ENCODE peak calls at places on chromosomes 3 and 15, in eight cellular contexts. One of them, this sample, is unnamed.

GRCh38 chr3:183555541-183556081 is at the start of gene KLHL6:
- DNase-seq in naive thymus-derived CD8-positive, alpha-beta T cell: peak
- DNase-seq in pancreas: no peak
- DNase-seq in activated CD8-positive, alpha-beta memory T cell treated with anti-CD3 and anti-CD28 coated beads, Interleukin-2, amount 50 U/mL, for 48 hours: peak
- DNase-seq in effector CD4-positive, alpha-beta T cell: peak
- DNase-seq in CD4-positive, alpha-beta memory T cell: peak
- DNase-seq in SK-MEL-5: no peak
- DNase-seq in CD4-positive, CD25-positive, alpha-beta regulatory T cell: peak
- DNase-seq in this sample: peak

GRCh38 chr15:44101944-44102343 is 93.1 kb downstream of the FRMD5 start:
- DNase-seq in naive thymus-derived CD8-positive, alpha-beta T cell: no peak
- DNase-seq in pancreas: no peak
- DNase-seq in activated CD8-positive, alpha-beta memory T cell treated with anti-CD3 and anti-CD28 coated beads, Interleukin-2, amount 50 U/mL, for 48 hours: no peak
- DNase-seq in effector CD4-positive, alpha-beta T cell: no peak
- DNase-seq in CD4-positive, alpha-beta memory T cell: no peak
- DNase-seq in SK-MEL-5: peak
- DNase-seq in CD4-positive, CD25-positive, alpha-beta regulatory T cell: no peak
- DNase-seq in this sample: no peak

GRCh38 chr3:123053107-123053506 is 13.7 kb upstream of the PDIA5 start:
- DNase-seq in naive thymus-derived CD8-positive, alpha-beta T cell: no peak
- DNase-seq in pancreas: peak
- DNase-seq in activated CD8-positive, alpha-beta memory T cell treated with anti-CD3 and anti-CD28 coated beads, Interleukin-2, amount 50 U/mL, for 48 hours: no peak
- DNase-seq in effector CD4-positive, alpha-beta T cell: no peak
- DNase-seq in CD4-positive, alpha-beta memory T cell: no peak
- DNase-seq in SK-MEL-5: no peak
- DNase-seq in CD4-positive, CD25-positive, alpha-beta regulatory T cell: no peak
- DNase-seq in this sample: no peak

GRCh38 chr3:4848176-4848575 is 131.1 kb upstream of the BHLHE40 start:
- DNase-seq in naive thymus-derived CD8-positive, alpha-beta T cell: no peak
- DNase-seq in pancreas: no peak
- DNase-seq in activated CD8-positive, alpha-beta memory T cell treated with anti-CD3 and anti-CD28 coated beads, Interleukin-2, amount 50 U/mL, for 48 hours: no peak
- DNase-seq in effector CD4-positive, alpha-beta T cell: no peak
- DNase-seq in CD4-positive, alpha-beta memory T cell: no peak
- DNase-seq in SK-MEL-5: no peak
- DNase-seq in CD4-positive, CD25-positive, alpha-beta regulatory T cell: no peak
- DNase-seq in this sample: no peak

GRCh38 chr3:106731230-106731629 is 646.0 kb upstream of the CCDC54 start:
- DNase-seq in naive thymus-derived CD8-positive, alpha-beta T cell: no peak
- DNase-seq in pancreas: no peak
- DNase-seq in activated CD8-positive, alpha-beta memory T cell treated with anti-CD3 and anti-CD28 coated beads, Interleukin-2, amount 50 U/mL, for 48 hours: no peak
- DNase-seq in effector CD4-positive, alpha-beta T cell: no peak
- DNase-seq in CD4-positive, alpha-beta memory T cell: no peak
- DNase-seq in SK-MEL-5: no peak
- DNase-seq in CD4-positive, CD25-positive, alpha-beta regulatory T cell: no peak
- DNase-seq in this sample: no peak

GRCh38 chr15:73176579-73176978 is 124.3 kb downstream of the NEO1 start:
- DNase-seq in naive thymus-derived CD8-positive, alpha-beta T cell: no peak
- DNase-seq in pancreas: no peak
- DNase-seq in activated CD8-positive, alpha-beta memory T cell treated with anti-CD3 and anti-CD28 coated beads, Interleukin-2, amount 50 U/mL, for 48 hours: no peak
- DNase-seq in effector CD4-positive, alpha-beta T cell: no peak
- DNase-seq in CD4-positive, alpha-beta memory T cell: no peak
- DNase-seq in SK-MEL-5: no peak
- DNase-seq in CD4-positive, CD25-positive, alpha-beta regulatory T cell: no peak
- DNase-seq in this sample: no peak

GRCh38 chr15:101179341-101180153 is 72.3 kb downstream of the CHSY1 start:
- DNase-seq in naive thymus-derived CD8-positive, alpha-beta T cell: no peak
- DNase-seq in pancreas: no peak
- DNase-seq in activated CD8-positive, alpha-beta memory T cell treated with anti-CD3 and anti-CD28 coated beads, Interleukin-2, amount 50 U/mL, for 48 hours: no peak
- DNase-seq in effector CD4-positive, alpha-beta T cell: no peak
- DNase-seq in CD4-positive, alpha-beta memory T cell: no peak
- DNase-seq in SK-MEL-5: no peak
- DNase-seq in CD4-positive, CD25-positive, alpha-beta regulatory T cell: no peak
- DNase-seq in this sample: no peak

GRCh38 chr3:71146673-71147072 is 436.9 kb downstream of the FOXP1 start:
- DNase-seq in naive thymus-derived CD8-positive, alpha-beta T cell: no peak
- DNase-seq in pancreas: no peak
- DNase-seq in activated CD8-positive, alpha-beta memory T cell treated with anti-CD3 and anti-CD28 coated beads, Interleukin-2, amount 50 U/mL, for 48 hours: no peak
- DNase-seq in effector CD4-positive, alpha-beta T cell: no peak
- DNase-seq in CD4-positive, alpha-beta memory T cell: no peak
- DNase-seq in SK-MEL-5: no peak
- DNase-seq in CD4-positive, CD25-positive, alpha-beta regulatory T cell: no peak
- DNase-seq in this sample: no peak

GRCh38 chr3:195732951-195733350 is 12.2 kb downstream of the MUC20 start:
- DNase-seq in naive thymus-derived CD8-positive, alpha-beta T cell: no peak
- DNase-seq in pancreas: no peak
- DNase-seq in activated CD8-positive, alpha-beta memory T cell treated with anti-CD3 and anti-CD28 coated beads, Interleukin-2, amount 50 U/mL, for 48 hours: no peak
- DNase-seq in effector CD4-positive, alpha-beta T cell: no peak
- DNase-seq in CD4-positive, alpha-beta memory T cell: no peak
- DNase-seq in SK-MEL-5: no peak
- DNase-seq in CD4-positive, CD25-positive, alpha-beta regulatory T cell: no peak
- DNase-seq in this sample: no peak

GRCh38 chr3:115623414-115623868 is at the start of gene GAP43:
- DNase-seq in naive thymus-derived CD8-positive, alpha-beta T cell: no peak
- DNase-seq in pancreas: peak
- DNase-seq in activated CD8-positive, alpha-beta memory T cell treated with anti-CD3 and anti-CD28 coated beads, Interleukin-2, amount 50 U/mL, for 48 hours: no peak
- DNase-seq in effector CD4-positive, alpha-beta T cell: no peak
- DNase-seq in CD4-positive, alpha-beta memory T cell: peak
- DNase-seq in SK-MEL-5: peak
- DNase-seq in CD4-positive, CD25-positive, alpha-beta regulatory T cell: no peak
- DNase-seq in this sample: no peak

GRCh38 chr3:126512916-126513650 is 4.5 kb downstream of the UROC1 start:
- DNase-seq in naive thymus-derived CD8-positive, alpha-beta T cell: no peak
- DNase-seq in pancreas: no peak
- DNase-seq in activated CD8-positive, alpha-beta memory T cell treated with anti-CD3 and anti-CD28 coated beads, Interleukin-2, amount 50 U/mL, for 48 hours: no peak
- DNase-seq in effector CD4-positive, alpha-beta T cell: no peak
- DNase-seq in CD4-positive, alpha-beta memory T cell: no peak
- DNase-seq in SK-MEL-5: no peak
- DNase-seq in CD4-positive, CD25-positive, alpha-beta regulatory T cell: no peak
- DNase-seq in this sample: no peak

GRCh38 chr3:120450914-120451669 is at the start of gene FSTL1:
- DNase-seq in naive thymus-derived CD8-positive, alpha-beta T cell: no peak
- DNase-seq in pancreas: no peak
- DNase-seq in activated CD8-positive, alpha-beta memory T cell treated with anti-CD3 and anti-CD28 coated beads, Interleukin-2, amount 50 U/mL, for 48 hours: no peak
- DNase-seq in effector CD4-positive, alpha-beta T cell: no peak
- DNase-seq in CD4-positive, alpha-beta memory T cell: no peak
- DNase-seq in SK-MEL-5: peak
- DNase-seq in CD4-positive, CD25-positive, alpha-beta regulatory T cell: no peak
- DNase-seq in this sample: no peak

This sample was measured in naive thymus-derived CD4-positive, alpha-beta T cell.